ENCODE peak calls at places on chromosome X, in ten cellular contexts. U is activated T-helper 1 cell treated with anti-CD3 and anti-CD28 coated beads, Interleukin-2, amount 50 U/mL, for 16 hours; K is amniotic stem cell; S is neural progenitor cell; Y is SW480; B is OCI-LY7; D is LoVo; X is ACHN; P is stimulated activated CD8-positive, alpha-beta memory T cell treated with anti-CD3 and anti-CD28 coated beads, Interleukin-12 subunit alpha, Interleukin-12 subunit beta, amount 100 ng/mL, for 4 hours; M is activated T-cell treated with anti-CD3 and anti-CD28 coated beads, Interleukin-2, amount 50 U/mL, for 24 hours. H is an unnamed sample.

GRCh38 chrX:142089193-142089592 is 115.9 kb downstream of the MAGEC2 start:
- DNase-seq in U (no peak), K (no peak), S (no peak), Y (peak; percentile 0), B (no peak), D (no peak), X (peak; percentile 1), P (no peak), M (no peak), H (peak; percentile 38)

GRCh38 chrX:1596676-1597344 is 5.4 kb downstream of the AKAP17A start:
- DNase-seq in U (no peak), K (no peak), S (no peak), Y (no peak), B (no peak), D (no peak), X (no peak), P (no peak), M (no peak), H (no peak)

GRCh38 chrX:153474718-153475117 is 4.3 kb upstream of the HAUS7 start:
- DNase-seq in U (peak; percentile 30), K (no peak), S (peak; percentile 68), Y (no peak), B (no peak), D (no peak), X (peak; percentile 12), P (peak; percentile 44), M (peak; percentile 61), H (peak; percentile 9)

GRCh38 chrX:21723097-21723496 is 34.8 kb downstream of the SMPX start:
- DNase-seq in U (no peak), K (no peak), S (peak; percentile 23), Y (no peak), B (no peak), D (no peak), X (no peak), P (no peak), M (no peak), H (no peak)

GRCh38 chrX:153707406-153707805 is 16.8 kb downstream of the BCAP31 start:
- DNase-seq in U (no peak), K (no peak), S (no peak), Y (no peak), B (no peak), D (no peak), X (no peak), P (no peak), M (no peak), H (no peak)

GRCh38 chrX:97685753-97686152 is 802.0 kb downstream of the RPA4 start:
- DNase-seq in U (no peak), K (peak; percentile 5), S (peak; percentile 46), Y (peak; percentile 41), B (peak; percentile 53), D (peak; percentile 6), X (peak; percentile 30), P (no peak), M (no peak), H (peak; percentile 31)

GRCh38 chrX:53211391-53211978 is 13.5 kb downstream of the KDM5C start:
- DNase-seq in U (no peak), K (no peak), S (no peak), Y (no peak), B (no peak), D (no peak), X (no peak), P (no peak), M (no peak), H (no peak)

GRCh38 chrX:8879750-8880149 is 78.6 kb upstream of the FAM9A start:
- DNase-seq in U (no peak), K (no peak), S (peak; percentile 28), Y (peak; percentile 16), B (peak; percentile 14), D (peak; percentile 1), X (peak; percentile 7), P (no peak), M (peak; percentile 36), H (peak; percentile 3)

GRCh38 chrX:129808163-129808828 is 28.5 kb downstream of the SASH3 start:
- DNase-seq in U (no peak), K (no peak), S (no peak), Y (no peak), B (no peak), D (no peak), X (no peak), P (no peak), M (no peak), H (no peak)

GRCh38 chrX:2451456-2452316 is 49.1 kb downstream of the DHRSX start:
- DNase-seq in U (no peak), K (no peak), S (peak; percentile 76), Y (no peak), B (no peak), D (no peak), X (no peak), P (no peak), M (no peak), H (no peak)

GRCh38 chrX:68830486-68831404 is 1.9 kb downstream of the EFNB1 start:
- DNase-seq in U (no peak), K (no peak), S (no peak), Y (peak; percentile 26), B (no peak), D (no peak), X (no peak), P (no peak), M (no peak), H (no peak)

GRCh38 chrX:111168314-111168713 is 72.3 kb downstream of the PAK3 start:
- DNase-seq in U (no peak), K (peak; percentile 0), S (peak; percentile 73), Y (peak; percentile 32), B (no peak), D (no peak), X (peak; percentile 4), P (no peak), M (no peak), H (peak; percentile 14)

GRCh38 chrX:47515941-47516649 is 33.1 kb upstream of the ZNF41 start:
- DNase-seq in U (no peak), K (no peak), S (no peak), Y (no peak), B (no peak), D (no peak), X (no peak), P (no peak), M (no peak), H (peak; percentile 86)

GRCh38 chrX:45668686-45669443 is 468.2 kb upstream of the DIPK2B start:
- DNase-seq in U (no peak), K (peak; percentile 33), S (no peak), Y (peak; percentile 0), B (peak; percentile 0), D (peak; percentile 35), X (peak; percentile 18), P (no peak), M (no peak), H (no peak)

GRCh38 chrX:276588-277171 is 4.5 kb upstream of the PLCXD1 start:
- DNase-seq in U (no peak), K (no peak), S (peak; percentile 27), Y (peak; percentile 6), B (no peak), D (no peak), X (peak; percentile 6), P (no peak), M (no peak), H (peak; percentile 49)

GRCh38 chrX:79415056-79415455 is 47.9 kb upstream of the ITM2A start:
- DNase-seq in U (no peak), K (no peak), S (no peak), Y (no peak), B (no peak), D (no peak), X (no peak), P (no peak), M (no peak), H (no peak)

GRCh38 chrX:40189018-40189417 is 91.3 kb upstream of the BCOR start:
- DNase-seq in U (no peak), K (peak; percentile 42), S (no peak), Y (no peak), B (no peak), D (no peak), X (no peak), P (no peak), M (no peak), H (no peak)

GRCh38 chrX:119502727-119503483 is 34.7 kb downstream of the SLC25A5 start:
- DNase-seq in U (no peak), K (no peak), S (no peak), Y (peak; percentile 82), B (no peak), D (peak; percentile 69), X (no peak), P (no peak), M (peak; percentile 39), H (no peak)

GRCh38 chrX:45771560-45772340 is 571.1 kb upstream of the DIPK2B start:
- DNase-seq in U (no peak), K (peak; percentile 17), S (no peak), Y (peak; percentile 52), B (no peak), D (peak; percentile 48), X (peak; percentile 49), P (no peak), M (peak; percentile 57), H (no peak)

GRCh38 chrX:7019555-7019954 is 128.0 kb upstream of the STS start:
- DNase-seq in U (no peak), K (no peak), S (no peak), Y (no peak), B (no peak), D (no peak), X (no peak), P (no peak), M (no peak), H (no peak)

H was measured in NCI-H460.